ENCODE peak calls at places on chromosomes 12 and 14, in four cellular contexts. One of them, this sample, is unnamed.

GRCh38 chr14:24096545-24097181 is 2.6 kb downstream of the PCK2 start:
- DNase-seq in sigmoid colon: no peak
- DNase-seq in T-helper 1 cell: no peak
- DNase-seq in astrocyte of the cerebellum: no peak
- DNase-seq in this sample: no peak

GRCh38 chr12:121334513-121335343 is 17.5 kb downstream of the ANAPC5 start:
- DNase-seq in sigmoid colon: no peak
- DNase-seq in T-helper 1 cell: no peak
- DNase-seq in astrocyte of the cerebellum: peak
- DNase-seq in this sample: no peak

GRCh38 chr14:75648066-75648838 is 12.4 kb downstream of the ERG28 start:
- DNase-seq in sigmoid colon: peak
- DNase-seq in T-helper 1 cell: no peak
- DNase-seq in astrocyte of the cerebellum: peak
- DNase-seq in this sample: no peak

GRCh38 chr12:68557011-68557715 is 53.5 kb upstream of the RAP1B start:
- DNase-seq in sigmoid colon: no peak
- DNase-seq in T-helper 1 cell: no peak
- DNase-seq in astrocyte of the cerebellum: peak
- DNase-seq in this sample: no peak

GRCh38 chr14:69580009-69580577 is 5.4 kb upstream of the CCDC177 start:
- DNase-seq in sigmoid colon: no peak
- DNase-seq in T-helper 1 cell: no peak
- DNase-seq in astrocyte of the cerebellum: peak
- DNase-seq in this sample: no peak

GRCh38 chr12:46389130-46389616 is 16.6 kb upstream of the SLC38A2 start:
- DNase-seq in sigmoid colon: no peak
- DNase-seq in T-helper 1 cell: no peak
- DNase-seq in astrocyte of the cerebellum: peak
- DNase-seq in this sample: no peak

GRCh38 chr14:67971627-67972625 is 152.3 kb downstream of the RAD51B start:
- DNase-seq in sigmoid colon: no peak
- DNase-seq in T-helper 1 cell: no peak
- DNase-seq in astrocyte of the cerebellum: no peak
- DNase-seq in this sample: no peak

GRCh38 chr12:50747817-50748216 is 16.1 kb upstream of the ATF1 start:
- DNase-seq in sigmoid colon: no peak
- DNase-seq in T-helper 1 cell: no peak
- DNase-seq in astrocyte of the cerebellum: no peak
- DNase-seq in this sample: no peak

GRCh38 chr14:75770635-75771034 is 109.6 kb downstream of the TTLL5 start:
- DNase-seq in sigmoid colon: no peak
- DNase-seq in T-helper 1 cell: no peak
- DNase-seq in astrocyte of the cerebellum: no peak
- DNase-seq in this sample: no peak

GRCh38 chr12:120649442-120650248 is 9.2 kb downstream of the CABP1 start:
- DNase-seq in sigmoid colon: no peak
- DNase-seq in T-helper 1 cell: no peak
- DNase-seq in astrocyte of the cerebellum: no peak
- DNase-seq in this sample: no peak

GRCh38 chr12:31947971-31948370 is 11.2 kb upstream of the RESF1 start:
- DNase-seq in sigmoid colon: no peak
- DNase-seq in T-helper 1 cell: no peak
- DNase-seq in astrocyte of the cerebellum: no peak
- DNase-seq in this sample: no peak

GRCh38 chr12:29510591-29511174 is 13.2 kb upstream of the OVCH1 start:
- DNase-seq in sigmoid colon: no peak
- DNase-seq in T-helper 1 cell: no peak
- DNase-seq in astrocyte of the cerebellum: no peak
- DNase-seq in this sample: no peak

GRCh38 chr12:52539024-52539820 is 13.7 kb downstream of the KRT71 start:
- DNase-seq in sigmoid colon: no peak
- DNase-seq in T-helper 1 cell: no peak
- DNase-seq in astrocyte of the cerebellum: peak
- DNase-seq in this sample: no peak

GRCh38 chr12:12788675-12789368 is 3.4 kb downstream of the APOLD1 start:
- DNase-seq in sigmoid colon: peak
- DNase-seq in T-helper 1 cell: peak
- DNase-seq in astrocyte of the cerebellum: peak
- DNase-seq in this sample: peak

GRCh38 chr14:30603402-30603801 is 18.7 kb upstream of the SCFD1 start:
- DNase-seq in sigmoid colon: no peak
- DNase-seq in T-helper 1 cell: no peak
- DNase-seq in astrocyte of the cerebellum: no peak
- DNase-seq in this sample: no peak

GRCh38 chr12:77115471-77115870 is 50.1 kb upstream of the E2F7 start:
- DNase-seq in sigmoid colon: no peak
- DNase-seq in T-helper 1 cell: no peak
- DNase-seq in astrocyte of the cerebellum: no peak
- DNase-seq in this sample: no peak

GRCh38 chr14:44846232-44846824 is 115.4 kb downstream of the KLHL28 start:
- DNase-seq in sigmoid colon: no peak
- DNase-seq in T-helper 1 cell: no peak
- DNase-seq in astrocyte of the cerebellum: peak
- DNase-seq in this sample: no peak

GRCh38 chr12:93311827-93312226 is 65.9 kb upstream of the NUDT4 start:
- DNase-seq in sigmoid colon: no peak
- DNase-seq in T-helper 1 cell: no peak
- DNase-seq in astrocyte of the cerebellum: no peak
- DNase-seq in this sample: no peak

GRCh38 chr12:42342028-42342427 is 16.1 kb downstream of the PPHLN1 start:
- DNase-seq in sigmoid colon: no peak
- DNase-seq in T-helper 1 cell: no peak
- DNase-seq in astrocyte of the cerebellum: no peak
- DNase-seq in this sample: no peak

GRCh38 chr14:96727076-96727475 is 70.1 kb upstream of the VRK1 start:
- DNase-seq in sigmoid colon: peak
- DNase-seq in T-helper 1 cell: no peak
- DNase-seq in astrocyte of the cerebellum: no peak
- DNase-seq in this sample: no peak

GRCh38 chr14:54267172-54267571 is 129.6 kb upstream of the CDKN3 start:
- DNase-seq in sigmoid colon: no peak
- DNase-seq in T-helper 1 cell: no peak
- DNase-seq in astrocyte of the cerebellum: no peak
- DNase-seq in this sample: peak

GRCh38 chr14:104422301-104423223 is 157.0 kb upstream of the C14orf180 start:
- DNase-seq in sigmoid colon: peak
- DNase-seq in T-helper 1 cell: no peak
- DNase-seq in astrocyte of the cerebellum: no peak
- DNase-seq in this sample: no peak

GRCh38 chr14:75257241-75257640 is 21.4 kb upstream of the FOS start:
- DNase-seq in sigmoid colon: no peak
- DNase-seq in T-helper 1 cell: no peak
- DNase-seq in astrocyte of the cerebellum: no peak
- DNase-seq in this sample: no peak

GRCh38 chr14:104141621-104142091 is 3.3 kb downstream of the KIF26A start:
- DNase-seq in sigmoid colon: peak
- DNase-seq in T-helper 1 cell: no peak
- DNase-seq in astrocyte of the cerebellum: no peak
- DNase-seq in this sample: no peak